ENCODE peak calls at places on chromosomes 2 and 18, in five cellular contexts. Y, I, Q, X and K are unnamed samples. For H3K4me1, the result is how much of the 10 kb centered on the place peaks cover.

GRCh38 chr2:179263460-179264237 is 983 bp downstream of the SESTD1 start:
- DNase-seq in Y (peak), I (peak), Q (peak), X (peak), K (peak)

GRCh38 chr2:43267393-43267792 is 41.0 kb upstream of the ZFP36L2 start:
- DNase-seq in Y (no peak), I (peak), Q (no peak), X (no peak), K (no peak)

GRCh38 chr2:96537734-96538486 is 1.4 kb downstream of the ARID5A start:
- DNase-seq in Y (peak), I (peak), Q (no peak), X (no peak), K (no peak)

GRCh38 chr2:46922049-46922448 is 6.4 kb upstream of the MCFD2 start:
- DNase-seq in Y (no peak), I (no peak), Q (no peak), X (no peak), K (no peak)

GRCh38 chr18:49650426-49650891 is 88.6 kb downstream of the LIPG start:
- DNase-seq in Y (no peak), I (no peak), Q (peak), X (no peak), K (no peak)

GRCh38 chr18:2526320-2526719 is 45.0 kb downstream of the METTL4 start:
- DNase-seq in Y (no peak), I (no peak), Q (no peak), X (no peak), K (no peak)

GRCh38 chr18:28999711-29000110 is 822.8 kb upstream of the CDH2 start:
- DNase-seq in Y (no peak), I (no peak), Q (no peak), X (no peak), K (no peak)

GRCh38 chr18:75538727-75539126 is 111.2 kb upstream of the SMIM21 start:
- DNase-seq in Y (no peak), I (no peak), Q (no peak), X (no peak), K (no peak)

GRCh38 chr2:143936758-143937562 is 583.0 kb downstream of the ZEB2 start:
- DNase-seq in Y (peak), I (peak), Q (peak), X (peak), K (no peak)

GRCh38 chr2:105138643-105139042 is 100.8 kb downstream of the MRPS9 start:
- DNase-seq in Y (no peak), I (no peak), Q (no peak), X (no peak), K (no peak)

GRCh38 chr2:181431674-181432073 is 25.5 kb upstream of the ITGA4 start:
- DNase-seq in Y (no peak), I (no peak), Q (no peak), X (no peak), K (no peak)

GRCh38 chr2:40123321-40123720 is 328.6 kb downstream of the SLC8A1 start:
- DNase-seq in Y (no peak), I (no peak), Q (no peak), X (no peak), K (no peak)

GRCh38 chr18:77092104-77093066 is 40.2 kb downstream of the MBP start:
- DNase-seq in Y (no peak), I (no peak), Q (peak), X (no peak), K (no peak)
- H3K4me1 ChIP-seq in Y (under half), I (under half), Q (half or more), X (under half), K (under half)

DNA sequence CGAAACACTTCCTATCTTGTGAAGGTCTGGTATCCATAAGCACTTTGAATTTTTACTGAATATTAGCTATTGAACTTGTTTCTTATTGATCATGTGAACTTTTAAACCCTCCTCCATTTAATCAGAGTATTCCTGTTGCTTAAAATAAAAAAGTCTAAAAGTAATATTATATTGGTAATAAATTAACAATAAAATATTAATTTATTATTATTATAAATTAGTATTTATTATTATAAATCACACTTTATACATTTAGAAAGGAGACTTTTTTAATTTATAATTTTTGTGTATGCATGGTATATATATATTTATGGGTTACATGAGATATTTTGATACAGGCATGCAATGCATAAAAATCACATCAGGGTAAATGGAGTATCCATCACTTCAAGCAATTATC is 295.4 kb upstream of the NETO1 start:
- DNase-seq in Y (no peak), I (no peak), Q (no peak), X (no peak), K (no peak)
- H3K4me1 ChIP-seq in Y (under half), I (under half), Q (under half), X (under half), K (under half)

DNA sequence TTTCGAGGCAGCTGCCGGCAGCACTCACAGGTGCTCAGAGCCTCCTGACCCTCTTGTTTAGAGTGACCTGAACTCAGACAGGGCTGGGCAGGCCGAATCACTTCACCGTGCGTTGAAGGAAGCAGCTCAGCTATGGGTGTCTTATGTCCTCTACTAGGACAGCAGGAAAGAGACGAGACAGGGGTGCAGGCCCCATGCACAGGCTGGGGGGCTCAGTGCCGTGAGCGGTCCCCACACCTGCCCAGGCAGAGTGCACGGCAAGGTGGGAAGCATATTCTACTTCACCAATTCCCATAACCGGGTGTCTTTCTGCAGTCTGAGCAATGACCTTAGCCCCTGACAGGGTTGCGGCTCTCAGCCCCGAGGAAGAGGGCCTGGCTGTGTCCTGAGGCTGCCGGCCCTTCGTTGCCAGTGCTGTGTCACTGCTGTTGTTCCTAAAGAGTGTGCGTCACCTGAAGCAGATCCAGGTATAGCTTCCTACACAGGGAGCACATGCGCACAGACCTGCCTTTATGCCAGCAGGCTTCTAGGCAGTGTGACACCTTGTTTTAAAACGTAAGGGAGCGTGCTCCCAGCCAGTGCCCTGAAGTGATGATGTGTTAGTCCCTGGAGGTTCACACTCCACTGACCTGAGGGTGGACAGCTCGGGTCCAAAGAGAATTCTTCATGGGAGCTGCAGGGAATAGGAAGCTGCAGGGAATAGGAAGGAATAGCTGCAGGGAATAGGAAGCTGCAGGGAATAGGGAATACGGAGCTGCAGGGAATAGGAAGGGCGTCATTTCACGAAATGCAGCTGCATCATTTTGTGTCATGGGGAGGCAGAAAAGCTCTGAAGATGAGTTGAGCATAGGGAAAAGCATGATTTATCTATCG is 207.9 kb upstream of the SALL3 start:
- DNase-seq in Y (no peak), I (no peak), Q (no peak), X (no peak), K (no peak)
- H3K4me1 ChIP-seq in Y (under half), I (under half), Q (under half), X (under half), K (under half)

GRCh38 chr2:160402498-160402897 is 91.1 kb downstream of the RBMS1 start:
- DNase-seq in Y (no peak), I (no peak), Q (no peak), X (no peak), K (no peak)
- H3K4me1 ChIP-seq in Y (half or more), I (half or more), Q (half or more), X (half or more), K (half or more)

GRCh38 chr2:118048396-118048795 is 34.5 kb upstream of the CCDC93 start:
- DNase-seq in Y (no peak), I (no peak), Q (no peak), X (no peak), K (no peak)

GRCh38 chr2:118050386-118050785 is 36.5 kb upstream of the CCDC93 start:
- DNase-seq in Y (no peak), I (no peak), Q (no peak), X (no peak), K (no peak)

GRCh38 chr2:118051956-118052355 is 36.3 kb upstream of the INSIG2 start:
- DNase-seq in Y (no peak), I (no peak), Q (no peak), X (no peak), K (no peak)

GRCh38 chr2:118047273-118047898 is 33.5 kb upstream of the CCDC93 start:
- DNase-seq in Y (no peak), I (no peak), Q (no peak), X (no peak), K (no peak)

DNA sequence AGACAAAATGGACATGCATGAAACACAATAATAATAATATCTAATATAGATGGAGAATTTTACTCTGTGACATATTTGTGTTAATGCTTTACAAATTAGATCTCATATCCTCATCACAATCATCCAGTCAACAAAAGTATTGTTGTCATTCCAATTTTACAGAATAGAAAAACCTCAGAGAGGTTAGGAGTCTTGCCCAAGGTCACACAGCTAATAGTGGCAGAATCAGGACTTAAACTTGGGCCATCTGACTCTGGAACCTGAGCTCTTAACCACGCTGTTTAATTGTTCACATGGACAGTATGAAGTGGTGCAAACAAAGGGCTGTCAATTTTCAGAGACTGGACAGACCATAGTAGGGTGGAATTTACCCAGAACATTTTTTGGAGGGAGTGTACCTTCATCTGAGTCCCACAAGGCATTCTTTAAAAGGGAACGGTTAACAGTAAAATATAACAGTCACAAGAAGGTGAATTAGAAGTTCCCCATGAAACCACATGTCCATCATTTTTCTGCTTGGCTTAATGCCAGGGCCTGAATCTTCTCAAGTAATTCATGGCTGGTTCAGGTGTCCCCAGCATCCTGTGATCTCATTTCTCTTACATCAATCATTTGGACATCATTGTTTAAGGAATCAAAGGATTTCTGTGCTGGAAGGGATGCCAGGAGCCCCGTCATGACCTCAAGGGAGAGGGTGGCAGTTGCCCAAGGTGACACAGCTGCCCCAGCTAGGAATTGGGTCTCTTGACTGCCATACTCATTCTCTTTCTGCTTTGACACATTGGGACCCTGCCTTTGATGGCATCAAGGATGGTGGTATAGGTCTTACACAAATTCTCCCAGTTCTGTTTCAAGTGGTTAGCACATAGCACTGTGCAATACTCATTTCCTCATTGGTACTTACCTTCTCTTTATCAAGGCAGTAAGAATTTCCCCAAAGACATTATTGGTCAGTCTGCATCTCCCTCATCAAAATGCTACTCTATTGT is 35.6 kb upstream of the CCDC93 start:
- DNase-seq in Y (no peak), I (no peak), Q (no peak), X (no peak), K (no peak)
- H3K4me1 ChIP-seq in Y (under half), I (under half), Q (under half), X (under half), K (under half)

DNA sequence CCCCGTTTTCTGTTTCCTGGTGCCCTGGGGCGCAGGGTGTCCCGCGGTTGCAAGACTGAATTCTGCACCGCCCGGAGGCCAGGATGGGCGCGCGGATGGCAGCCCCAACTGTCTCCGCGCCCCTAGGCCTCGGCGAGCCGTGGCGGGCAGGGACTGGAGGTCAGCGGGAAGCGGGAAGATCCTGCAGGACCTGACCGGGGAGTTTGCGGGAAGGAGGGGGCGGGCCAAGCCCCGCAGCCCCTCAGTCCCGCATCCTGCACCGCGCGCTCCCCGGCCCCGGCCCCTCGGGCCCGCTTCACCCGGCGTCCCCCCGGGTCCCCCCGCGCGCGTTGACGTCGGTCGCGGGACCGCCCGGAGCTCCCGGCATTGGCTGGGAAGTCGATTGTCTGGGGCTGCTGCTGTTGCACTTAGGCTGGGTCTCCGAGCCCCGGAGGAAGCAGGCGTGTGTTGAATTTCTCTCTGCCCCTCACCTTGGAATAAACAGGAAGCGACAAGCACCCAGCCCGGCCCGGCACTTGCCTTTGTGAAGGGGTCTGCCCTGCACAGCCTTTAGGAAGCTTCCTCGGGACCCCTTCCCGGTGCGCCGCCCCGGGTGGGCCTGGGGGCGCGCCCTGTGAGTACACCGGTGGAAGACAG is at the start of gene LDLRAD4:
- DNase-seq in Y (peak), I (peak), Q (peak), X (no peak), K (no peak)
- H3K4me1 ChIP-seq in Y (under half), I (half or more), Q (half or more), X (under half), K (under half)

GRCh38 chr2:125721072-125721721 is 934.8 kb upstream of the GYPC start:
- DNase-seq in Y (no peak), I (no peak), Q (no peak), X (no peak), K (no peak)
- H3K4me1 ChIP-seq in Y (under half), I (under half), Q (under half), X (under half), K (under half)

DNA sequence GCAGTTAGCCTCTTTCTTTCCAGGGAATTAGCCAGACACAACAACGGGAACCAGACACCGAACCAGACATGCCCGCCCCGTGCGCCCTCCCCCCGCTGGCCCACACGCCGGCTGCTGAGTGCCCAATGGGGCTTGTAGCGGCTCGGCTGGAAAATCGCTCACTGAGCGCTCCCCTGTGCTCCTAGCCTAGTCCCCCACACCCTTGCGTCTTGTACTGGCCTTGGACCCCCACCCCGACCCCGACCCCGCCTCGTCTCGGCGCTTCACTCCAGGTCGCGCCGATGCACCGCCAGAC is 1.3 kb downstream of the GAD1 start:
- DNase-seq in Y (peak), I (no peak), Q (no peak), X (no peak), K (no peak)
- H3K4me1 ChIP-seq in Y (half or more), I (half or more), Q (half or more), X (under half), K (under half)